ENCODE peak calls at places on chromosomes 12 and 14, in four cellular contexts. Q, O, U and H are unnamed samples. For H3K4me1, the result is how much of the 10 kb centered on the place peaks cover.

GRCh38 chr14:64878775-64879634 is 702 bp downstream of the SPTB start:
- DNase-seq in U (peak), Q (peak), O (peak), H (no peak)

GRCh38 chr12:67437011-67437410 is 167.9 kb downstream of the CAND1 start:
- DNase-seq in O (no peak), Q (no peak), U (no peak), H (no peak)

GRCh38 chr14:65243766-65244442 is 141.6 kb upstream of the MAX start:
- DNase-seq in O (peak), Q (no peak), U (peak), H (no peak)

GRCh38 chr12:21745258-21745657 is 29.2 kb downstream of the KCNJ8 start:
- DNase-seq in U (no peak), Q (no peak), O (no peak), H (no peak)

GRCh38 chr12:108338915-108339657 is at the start of gene CMKLR1:
- DNase-seq in U (peak), O (peak), Q (peak), H (no peak)

GRCh38 chr14:70782361-70782760 is 27.0 kb downstream of the MAP3K9 start:
- DNase-seq in Q (no peak), O (peak), U (no peak), H (peak)

GRCh38 chr14:64960762-64961276 is 11.3 kb downstream of the RAB15 start:
- DNase-seq in Q (peak), U (peak), O (no peak), H (no peak)

GRCh38 chr12:122238861-122239260 is 13.0 kb upstream of the DIABLO start:
- DNase-seq in O (no peak), Q (no peak), U (no peak), H (no peak)

GRCh38 chr12:86331457-86331856 is 75.3 kb upstream of the MGAT4C start:
- DNase-seq in O (no peak), U (no peak), Q (no peak), H (no peak)

GRCh38 chr12:98752726-98753125 is 107.6 kb downstream of the APAF1 start:
- DNase-seq in O (peak), U (peak), Q (no peak), H (peak)

GRCh38 chr12:128783129-128783574 is 40.6 kb downstream of the SLC15A4 start:
- DNase-seq in U (no peak), Q (no peak), O (peak), H (peak)

GRCh38 chr14:81348086-81348485 is 52.0 kb downstream of the STON2 start:
- DNase-seq in Q (no peak), O (no peak), U (no peak), H (no peak)

GRCh38 chr12:123367511-123367910 is 2.9 kb upstream of the SBNO1 start:
- DNase-seq in O (no peak), U (no peak), Q (no peak), H (no peak)

GRCh38 chr12:46653311-46653710 is 172.5 kb downstream of the SLC38A4 start:
- DNase-seq in U (no peak), Q (no peak), O (no peak), H (no peak)

GRCh38 chr12:119328111-119328510 is 6.4 kb upstream of the CCDC60 start:
- DNase-seq in Q (peak), O (no peak), U (peak), H (no peak)

GRCh38 chr14:65329911-65330310 is 82.6 kb upstream of the FUT8 start:
- DNase-seq in U (peak), O (no peak), Q (no peak), H (no peak)

GRCh38 chr12:559907-560455 is 100.2 kb downstream of the B4GALNT3 start:
- DNase-seq in U (no peak), O (no peak), Q (no peak), H (no peak)

GRCh38 chr12:93580682-93581081 is 8.2 kb downstream of the SOCS2 start:
- DNase-seq in Q (no peak), U (no peak), O (no peak), H (no peak)

GRCh38 chr12:129753596-129753995 is 150.2 kb downstream of the TMEM132D start:
- DNase-seq in U (no peak), O (no peak), Q (no peak), H (peak)

GRCh38 chr12:110312581-110313360 is 31.7 kb downstream of the ATP2A2 start:
- DNase-seq in U (no peak), O (peak), Q (no peak), H (peak)

GRCh38 chr14:63155511-63156189 is 48.6 kb upstream of the RHOJ start:
- DNase-seq in Q (no peak), U (no peak), O (peak), H (peak)

GRCh38 chr14:86708846-86709339 is 1178.9 kb downstream of the FLRT2 start:
- DNase-seq in Q (no peak), U (no peak), O (no peak), H (no peak)

GRCh38 chr12:96041181-96041580 is 5.8 kb upstream of the LTA4H start:
- DNase-seq in Q (no peak), O (no peak), U (no peak), H (no peak)

GRCh38 chr12:15074351-15074750 is 101.5 kb downstream of the PDE6H start:
- DNase-seq in O (no peak), Q (no peak), U (no peak), H (no peak)

GRCh38 chr14:103155013-103155412 is 31.8 kb downstream of the TNFAIP2 start:
- DNase-seq in U (no peak), Q (no peak), O (peak), H (no peak)

GRCh38 chr14:62428429-62429203 is 616.6 kb downstream of the KCNH5 start:
- DNase-seq in Q (no peak), O (no peak), U (no peak), H (peak)

GRCh38 chr12:111624540-111624939 is 25.4 kb upstream of the ATXN2 start:
- DNase-seq in Q (no peak), U (peak), O (no peak), H (no peak)

GRCh38 chr14:104632781-104633180 is 28.2 kb upstream of the TMEM179 start:
- DNase-seq in Q (no peak), U (no peak), O (no peak), H (no peak)

GRCh38 chr12:92290881-92291280 is 145.2 kb upstream of the BTG1 start:
- DNase-seq in O (no peak), U (no peak), Q (no peak), H (peak)

DNA sequence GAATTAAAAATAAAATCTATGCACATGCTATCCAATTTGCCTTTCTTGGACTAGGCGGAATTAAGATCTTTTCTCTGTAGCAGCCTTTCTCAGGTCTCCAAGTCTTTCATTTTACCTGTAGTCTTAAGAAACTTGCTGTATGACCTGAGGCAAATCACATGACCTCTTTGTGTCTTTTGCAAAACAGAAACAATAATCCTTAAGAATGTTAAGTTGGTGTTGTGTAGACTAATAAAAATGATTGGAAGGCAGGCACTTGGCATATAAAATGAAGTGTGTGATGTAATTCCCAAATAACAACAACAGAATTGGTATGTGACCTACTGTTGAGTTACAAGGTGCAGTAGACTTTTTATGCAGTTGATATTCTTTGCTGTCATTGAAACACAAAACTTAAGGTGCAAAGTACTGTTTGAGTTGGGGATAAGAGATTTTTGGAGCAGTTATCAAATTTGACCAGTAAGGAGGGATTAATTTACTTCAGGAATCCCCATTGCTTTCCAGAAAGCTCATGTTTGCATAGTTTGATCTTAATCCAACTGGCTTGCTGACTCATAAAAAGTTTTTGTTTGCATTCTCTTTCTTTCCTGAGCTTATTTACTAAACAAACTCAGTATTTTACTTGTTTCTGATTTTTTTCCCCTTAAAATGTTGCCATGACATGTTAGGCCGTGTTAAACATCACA is 51.4 kb downstream of the SUSD6 start:
- DNase-seq in O (peak), U (no peak), Q (no peak), H (no peak)
- H3K4me1 ChIP-seq in O (half or more), U (under half), Q (under half), H (under half)

DNA sequence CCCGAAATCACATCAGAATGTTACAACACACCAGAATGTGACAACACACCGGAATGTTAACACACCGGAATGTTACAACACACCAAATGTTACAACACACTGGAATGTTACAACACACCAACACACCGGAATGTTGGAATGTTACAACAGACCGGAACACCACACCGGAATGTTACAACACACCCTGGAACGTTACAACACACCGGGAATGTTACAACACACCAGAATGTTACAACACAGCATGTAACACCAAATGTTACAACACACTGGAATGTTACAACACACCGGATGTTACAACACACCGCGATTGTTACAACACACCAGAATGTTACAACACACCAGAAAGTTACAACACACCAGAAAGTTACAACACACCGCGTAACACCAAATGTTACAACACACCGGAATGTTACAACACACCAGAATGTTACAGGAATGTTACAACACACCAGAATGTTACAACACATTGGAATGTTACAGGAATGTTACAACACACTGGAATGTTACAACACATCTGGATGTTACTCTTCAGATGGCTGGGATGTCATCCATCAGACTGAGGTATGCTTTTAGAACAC is 21.1 kb downstream of the CHFR start:
- DNase-seq in U (no peak), Q (no peak), O (peak), H (peak)
- H3K4me1 ChIP-seq in U (under half), Q (under half), O (under half), H (under half)

DNA sequence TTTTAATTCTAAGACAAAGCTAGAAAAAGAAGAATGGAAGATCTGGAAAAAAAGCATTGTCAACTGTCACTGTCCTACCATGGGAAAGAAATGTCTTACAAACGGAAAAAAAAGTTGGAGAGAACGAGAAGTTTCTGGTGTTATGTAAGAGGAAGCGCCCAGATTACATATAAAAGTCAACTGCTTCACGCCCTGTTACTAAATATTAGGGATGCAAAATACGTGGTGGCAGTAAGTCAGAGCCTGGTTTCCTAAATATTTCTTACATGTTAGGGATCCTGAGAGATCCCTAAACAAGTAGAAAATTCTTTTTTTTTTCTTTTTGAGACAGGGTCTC is 14.4 kb upstream of the FBXL14 start:
- DNase-seq in Q (no peak), O (peak), U (no peak), H (no peak)
- H3K4me1 ChIP-seq in Q (under half), O (half or more), U (under half), H (under half)

DNA sequence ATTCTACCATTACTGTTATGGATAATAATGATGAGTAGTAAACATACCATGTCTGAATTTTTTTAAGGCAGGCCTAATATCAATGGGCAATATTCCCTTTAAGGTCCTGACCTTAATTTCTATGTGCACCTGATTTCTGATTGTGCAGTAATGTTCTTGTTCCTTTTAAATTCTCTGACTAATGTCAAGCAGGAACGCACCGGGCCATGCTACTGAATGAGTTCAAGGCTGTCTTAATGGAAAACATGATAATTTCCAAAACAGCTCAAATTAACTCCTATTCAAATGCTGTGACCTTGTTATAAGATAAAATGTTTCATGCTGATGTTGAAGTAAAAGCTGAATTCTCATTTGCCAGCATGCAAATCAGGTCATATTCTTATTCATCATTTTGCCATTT is 6.8 kb downstream of the TAS2R46 start:
- DNase-seq in O (no peak), Q (no peak), U (no peak), H (no peak)
- H3K4me1 ChIP-seq in O (under half), Q (under half), U (under half), H (under half)

GRCh38 chr12:114982760-114983159 is 298.8 kb upstream of the TBX3 start:
- DNase-seq in Q (no peak), U (peak), O (peak), H (no peak)
- H3K4me1 ChIP-seq in Q (under half), U (under half), O (under half), H (under half)

DNA sequence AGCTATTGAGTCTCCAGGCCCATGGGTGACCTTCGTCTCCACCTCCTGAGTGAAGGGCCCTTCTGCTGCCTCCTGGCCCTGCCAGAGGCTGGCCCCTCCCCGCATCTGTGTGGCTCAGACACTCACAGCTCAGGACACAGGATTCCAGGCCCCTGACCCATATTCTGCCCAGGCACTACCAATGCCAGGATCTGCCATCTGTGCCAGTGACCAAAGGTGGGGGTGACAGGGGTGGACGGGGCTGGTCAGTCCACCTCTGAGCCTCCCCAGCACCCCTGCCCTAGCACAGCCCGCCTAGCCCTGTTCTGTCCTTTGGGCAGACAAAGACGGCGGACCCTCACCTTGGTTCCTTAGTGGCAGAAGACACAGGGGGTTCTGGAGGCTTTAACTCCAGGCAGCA is 2.8 kb downstream of the ASB2 start:
- DNase-seq in Q (no peak), U (no peak), O (no peak), H (no peak)
- H3K4me1 ChIP-seq in Q (under half), U (under half), O (under half), H (under half)